ENCODE peak calls at places on chromosomes 2 and 18, in four cellular contexts. One of them, this sample, is unnamed.

GRCh38 chr2:85132834-85133637 is at the start of gene TCF7L1:
- DNase-seq in A549: peak; percentile 93
- DNase-seq in HepG2: peak; percentile 35
- DNase-seq in K562: peak; percentile 89
- DNase-seq in this sample: peak; percentile 96

GRCh38 chr2:86821306-86821705 is 30.6 kb upstream of the CD8A start:
- DNase-seq in HepG2: no peak
- DNase-seq in A549: no peak
- DNase-seq in K562: no peak
- DNase-seq in this sample: no peak

GRCh38 chr2:72965770-72966430 is 48.6 kb downstream of the EMX1 start:
- DNase-seq in A549: no peak
- DNase-seq in K562: no peak
- DNase-seq in HepG2: no peak
- DNase-seq in this sample: no peak

GRCh38 chr18:68428026-68428425 is 286.9 kb downstream of the TMX3 start:
- DNase-seq in HepG2: no peak
- DNase-seq in K562: no peak
- DNase-seq in A549: no peak
- DNase-seq in this sample: no peak

GRCh38 chr2:68225119-68225632 is 27.2 kb downstream of the PPP3R1 start:
- DNase-seq in K562: no peak
- DNase-seq in HepG2: peak; percentile 68
- DNase-seq in A549: peak; percentile 23
- DNase-seq in this sample: no peak

GRCh38 chr2:9287400-9288059 is 80.9 kb downstream of the ASAP2 start:
- DNase-seq in K562: no peak
- DNase-seq in HepG2: peak; percentile 62
- DNase-seq in A549: peak; percentile 99
- DNase-seq in this sample: no peak

GRCh38 chr18:3703732-3704176 is 253.8 kb downstream of the TGIF1 start:
- DNase-seq in K562: peak; percentile 79
- DNase-seq in A549: peak; percentile 51
- DNase-seq in HepG2: peak; percentile 41
- DNase-seq in this sample: peak; percentile 65

GRCh38 chr2:120262761-120263428 is 10.2 kb downstream of the RALB start:
- DNase-seq in HepG2: no peak
- DNase-seq in A549: no peak
- DNase-seq in K562: peak; percentile 38
- DNase-seq in this sample: no peak

GRCh38 chr2:99819766-99820165 is 322.6 kb downstream of the AFF3 start:
- DNase-seq in A549: no peak
- DNase-seq in HepG2: no peak
- DNase-seq in K562: no peak
- DNase-seq in this sample: no peak

GRCh38 chr18:57915241-57915640 is 112.1 kb upstream of the ATP8B1 start:
- DNase-seq in K562: no peak
- DNase-seq in A549: no peak
- DNase-seq in HepG2: no peak
- DNase-seq in this sample: no peak

GRCh38 chr2:179898873-179899272 is 37.5 kb upstream of the ZNF385B start:
- DNase-seq in A549: no peak
- DNase-seq in HepG2: peak; percentile 65
- DNase-seq in K562: peak; percentile 24
- DNase-seq in this sample: peak; percentile 77

GRCh38 chr2:191304939-191305875 is 60.0 kb downstream of the MYO1B start:
- DNase-seq in HepG2: no peak
- DNase-seq in A549: no peak
- DNase-seq in K562: no peak
- DNase-seq in this sample: no peak

GRCh38 chr2:41283079-41283765 is 764.6 kb upstream of the PKDCC start:
- DNase-seq in HepG2: no peak
- DNase-seq in K562: no peak
- DNase-seq in A549: no peak
- DNase-seq in this sample: no peak

GRCh38 chr2:11558206-11558886 is 24.5 kb downstream of the GREB1 start:
- DNase-seq in HepG2: no peak
- DNase-seq in K562: no peak
- DNase-seq in A549: no peak
- DNase-seq in this sample: no peak
- TF ChIP-seq PHF8 in HepG2: no peak
- TF ChIP-seq PHF8 in K562: no peak
- TF ChIP-seq PHF8 in A549: no peak
- TF ChIP-seq PHF8 in this sample: no peak

GRCh38 chr18:13868501-13869271 is 44.7 kb downstream of the MC5R start:
- DNase-seq in K562: no peak
- DNase-seq in HepG2: no peak
- DNase-seq in A549: no peak
- DNase-seq in this sample: no peak
- TF ChIP-seq PHF8 in K562: no peak
- TF ChIP-seq PHF8 in HepG2: no peak
- TF ChIP-seq PHF8 in A549: no peak
- TF ChIP-seq PHF8 in this sample: no peak

GRCh38 chr2:33337385-33337784 is 139.1 kb upstream of the RASGRP3 start:
- DNase-seq in HepG2: no peak
- DNase-seq in A549: no peak
- DNase-seq in K562: no peak
- DNase-seq in this sample: no peak
- TF ChIP-seq PHF8 in HepG2: no peak
- TF ChIP-seq PHF8 in A549: no peak
- TF ChIP-seq PHF8 in K562: no peak
- TF ChIP-seq PHF8 in this sample: no peak

GRCh38 chr18:11857177-11857887 is 6.1 kb downstream of the CHMP1B start:
- DNase-seq in A549: peak; percentile 90
- DNase-seq in HepG2: peak; percentile 95
- DNase-seq in K562: peak; percentile 44
- DNase-seq in this sample: no peak
- TF ChIP-seq PHF8 in A549: no peak
- TF ChIP-seq PHF8 in HepG2: peak; percentile 37
- TF ChIP-seq PHF8 in K562: no peak
- TF ChIP-seq PHF8 in this sample: no peak

GRCh38 chr2:235444101-235444597 is 49.7 kb upstream of the AGAP1 start:
- DNase-seq in A549: no peak
- DNase-seq in HepG2: peak; percentile 36
- DNase-seq in K562: no peak
- DNase-seq in this sample: no peak
- TF ChIP-seq PHF8 in A549: no peak
- TF ChIP-seq PHF8 in HepG2: no peak
- TF ChIP-seq PHF8 in K562: no peak
- TF ChIP-seq PHF8 in this sample: no peak

GRCh38 chr2:224555823-224556366 is 29.3 kb downstream of the CUL3 start:
- DNase-seq in A549: no peak
- DNase-seq in K562: no peak
- DNase-seq in HepG2: no peak
- DNase-seq in this sample: no peak
- TF ChIP-seq PHF8 in A549: no peak
- TF ChIP-seq PHF8 in K562: no peak
- TF ChIP-seq PHF8 in HepG2: no peak
- TF ChIP-seq PHF8 in this sample: no peak

GRCh38 chr2:10965241-10965843 is 53.6 kb downstream of the KCNF1 start:
- DNase-seq in K562: no peak
- DNase-seq in A549: no peak
- DNase-seq in HepG2: no peak
- DNase-seq in this sample: no peak

GRCh38 chr2:10966056-10966455 is 54.3 kb downstream of the KCNF1 start:
- DNase-seq in HepG2: no peak
- DNase-seq in A549: no peak
- DNase-seq in K562: no peak
- DNase-seq in this sample: no peak

GRCh38 chr2:10970666-10971065 is 58.9 kb downstream of the KCNF1 start:
- DNase-seq in A549: no peak
- DNase-seq in K562: no peak
- DNase-seq in HepG2: no peak
- DNase-seq in this sample: no peak

GRCh38 chr2:10966741-10967140 is 55.0 kb downstream of the KCNF1 start:
- DNase-seq in A549: no peak
- DNase-seq in K562: no peak
- DNase-seq in HepG2: no peak
- DNase-seq in this sample: no peak

GRCh38 chr2:10968176-10968575 is 56.4 kb downstream of the KCNF1 start:
- DNase-seq in K562: no peak
- DNase-seq in HepG2: no peak
- DNase-seq in A549: no peak
- DNase-seq in this sample: no peak
- TF ChIP-seq PHF8 in K562: no peak
- TF ChIP-seq PHF8 in HepG2: no peak
- TF ChIP-seq PHF8 in A549: no peak
- TF ChIP-seq PHF8 in this sample: no peak

GRCh38 chr18:13381907-13382682 is 163.5 kb downstream of the LDLRAD4 start:
- DNase-seq in HepG2: no peak
- DNase-seq in K562: no peak
- DNase-seq in A549: no peak
- DNase-seq in this sample: no peak
- TF ChIP-seq PHF8 in HepG2: no peak
- TF ChIP-seq PHF8 in K562: no peak
- TF ChIP-seq PHF8 in A549: no peak
- TF ChIP-seq PHF8 in this sample: no peak

DNA sequence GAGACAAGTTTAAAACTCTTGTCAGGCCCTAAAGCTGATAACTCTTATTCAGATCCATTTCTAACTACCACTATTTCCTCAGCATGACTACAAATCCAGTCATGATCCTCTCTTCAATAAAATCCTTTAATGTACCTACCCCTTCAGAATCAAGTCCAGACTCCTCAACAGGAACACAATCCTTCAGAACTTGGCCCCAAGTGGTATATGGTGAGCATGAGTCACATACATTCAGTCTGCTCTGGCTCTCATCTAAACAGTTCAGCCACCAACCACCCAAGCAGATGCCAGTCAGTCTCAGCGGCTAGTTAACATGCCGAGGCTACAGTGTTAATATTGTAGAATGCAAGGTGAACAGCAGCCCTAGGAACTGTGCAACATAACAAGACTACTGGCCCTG is 9.7 kb downstream of the LMAN2L start:
- DNase-seq in HepG2: no peak
- DNase-seq in K562: no peak
- DNase-seq in A549: no peak
- DNase-seq in this sample: no peak
- TF ChIP-seq PHF8 in HepG2: no peak
- TF ChIP-seq PHF8 in K562: no peak
- TF ChIP-seq PHF8 in A549: no peak
- TF ChIP-seq PHF8 in this sample: no peak

DNA sequence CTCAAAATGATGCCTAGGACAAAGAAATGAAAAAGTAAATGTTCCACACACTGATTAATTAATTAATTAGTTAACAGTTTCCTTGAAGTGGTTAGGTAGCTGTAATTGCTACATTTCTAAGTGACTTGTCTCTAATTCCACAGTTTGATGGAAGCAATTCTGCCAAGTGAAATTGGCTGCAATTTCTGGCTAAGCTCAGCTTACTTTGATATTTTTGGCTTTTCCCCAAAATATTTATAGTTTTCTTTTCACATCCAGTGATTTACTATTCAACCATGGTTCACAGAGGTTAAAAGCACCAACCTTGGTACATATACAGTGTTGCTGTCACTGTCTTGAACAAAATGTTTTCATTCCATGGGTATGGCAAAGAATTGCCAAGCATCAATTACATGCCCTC is 459.5 kb upstream of the CDH20 start:
- DNase-seq in A549: no peak
- DNase-seq in HepG2: no peak
- DNase-seq in K562: no peak
- DNase-seq in this sample: no peak
- TF ChIP-seq PHF8 in A549: no peak
- TF ChIP-seq PHF8 in HepG2: no peak
- TF ChIP-seq PHF8 in K562: no peak
- TF ChIP-seq PHF8 in this sample: no peak